ENCODE peak calls at places on chromosomes 7 and 10, in seven cellular contexts. One of them, this sample, is unnamed.

GRCh38 chr7:95549818-95550529 is 46.3 kb downstream of the PDK4 start:
- DNase-seq in HCT116: peak
- DNase-seq in K562: peak
- DNase-seq in GM12878: no peak
- DNase-seq in HepG2: no peak
- DNase-seq in H1: no peak
- DNase-seq in SK-N-SH: no peak
- DNase-seq in this sample: peak

GRCh38 chr7:143512488-143513340 is 35.0 kb downstream of the TAS2R41 start:
- DNase-seq in HCT116: no peak
- DNase-seq in K562: no peak
- DNase-seq in GM12878: no peak
- DNase-seq in HepG2: no peak
- DNase-seq in H1: no peak
- DNase-seq in SK-N-SH: no peak
- DNase-seq in this sample: no peak

GRCh38 chr10:131920693-131921092 is 19.9 kb downstream of the PPP2R2D start:
- DNase-seq in HCT116: no peak
- DNase-seq in K562: no peak
- DNase-seq in GM12878: no peak
- DNase-seq in HepG2: no peak
- DNase-seq in H1: no peak
- DNase-seq in SK-N-SH: no peak
- DNase-seq in this sample: no peak

GRCh38 chr7:40232242-40232929 is 97.6 kb downstream of the SUGCT start:
- DNase-seq in HCT116: peak
- DNase-seq in K562: peak
- DNase-seq in GM12878: no peak
- DNase-seq in HepG2: peak
- DNase-seq in H1: no peak
- DNase-seq in SK-N-SH: peak
- DNase-seq in this sample: peak

GRCh38 chr7:24965831-24966708 is 13.9 kb downstream of the OSBPL3 start:
- DNase-seq in HCT116: no peak
- DNase-seq in K562: peak
- DNase-seq in GM12878: peak
- DNase-seq in HepG2: no peak
- DNase-seq in H1: no peak
- DNase-seq in SK-N-SH: no peak
- DNase-seq in this sample: peak

GRCh38 chr7:27910341-27910740 is 170.4 kb downstream of the TAX1BP1 start:
- DNase-seq in HCT116: no peak
- DNase-seq in K562: no peak
- DNase-seq in GM12878: no peak
- DNase-seq in HepG2: no peak
- DNase-seq in H1: peak
- DNase-seq in SK-N-SH: no peak
- DNase-seq in this sample: peak

GRCh38 chr7:156071612-156072011 is 259.3 kb upstream of the SHH start:
- DNase-seq in HCT116: no peak
- DNase-seq in K562: no peak
- DNase-seq in GM12878: no peak
- DNase-seq in HepG2: no peak
- DNase-seq in H1: no peak
- DNase-seq in SK-N-SH: no peak
- DNase-seq in this sample: no peak

GRCh38 chr10:124882313-124882712 is 59.6 kb upstream of the ZRANB1 start:
- DNase-seq in HCT116: no peak
- DNase-seq in K562: no peak
- DNase-seq in GM12878: no peak
- DNase-seq in HepG2: no peak
- DNase-seq in H1: no peak
- DNase-seq in SK-N-SH: no peak
- DNase-seq in this sample: no peak

GRCh38 chr10:21497177-21497807 is 28.2 kb downstream of the SKIDA1 start:
- DNase-seq in HCT116: peak
- DNase-seq in K562: peak
- DNase-seq in GM12878: no peak
- DNase-seq in HepG2: peak
- DNase-seq in H1: no peak
- DNase-seq in SK-N-SH: peak
- DNase-seq in this sample: peak

GRCh38 chr7:22137466-22137865 is 191.8 kb upstream of the CDCA7L start:
- DNase-seq in HCT116: no peak
- DNase-seq in K562: no peak
- DNase-seq in GM12878: no peak
- DNase-seq in HepG2: no peak
- DNase-seq in H1: no peak
- DNase-seq in SK-N-SH: no peak
- DNase-seq in this sample: no peak

GRCh38 chr7:135648235-135648634 is 14.1 kb upstream of the STMP1 start:
- DNase-seq in HCT116: no peak
- DNase-seq in K562: no peak
- DNase-seq in GM12878: no peak
- DNase-seq in HepG2: no peak
- DNase-seq in H1: no peak
- DNase-seq in SK-N-SH: no peak
- DNase-seq in this sample: no peak

GRCh38 chr10:114367041-114367675 is 37.1 kb downstream of the AFAP1L2 start:
- DNase-seq in HCT116: no peak
- DNase-seq in K562: no peak
- DNase-seq in GM12878: no peak
- DNase-seq in HepG2: no peak
- DNase-seq in H1: no peak
- DNase-seq in SK-N-SH: no peak
- DNase-seq in this sample: no peak

GRCh38 chr10:12915637-12916168 is 85.8 kb downstream of the CCDC3 start:
- DNase-seq in HCT116: no peak
- DNase-seq in K562: no peak
- DNase-seq in GM12878: no peak
- DNase-seq in HepG2: no peak
- DNase-seq in H1: no peak
- DNase-seq in SK-N-SH: no peak
- DNase-seq in this sample: no peak

GRCh38 chr7:57205000-57205399 is 72.8 kb upstream of the ZNF479 start:
- DNase-seq in HCT116: no peak
- DNase-seq in K562: no peak
- DNase-seq in GM12878: no peak
- DNase-seq in HepG2: no peak
- DNase-seq in H1: no peak
- DNase-seq in SK-N-SH: no peak
- DNase-seq in this sample: no peak

GRCh38 chr10:13346280-13346819 is 1.7 kb downstream of the SEPHS1 start:
- DNase-seq in HCT116: no peak
- DNase-seq in K562: peak
- DNase-seq in GM12878: no peak
- DNase-seq in HepG2: no peak
- DNase-seq in H1: no peak
- DNase-seq in SK-N-SH: no peak
- DNase-seq in this sample: peak

GRCh38 chr10:63467833-63468232 is 2.1 kb upstream of the JMJD1C start:
- DNase-seq in HCT116: no peak
- DNase-seq in K562: no peak
- DNase-seq in GM12878: no peak
- DNase-seq in HepG2: no peak
- DNase-seq in H1: no peak
- DNase-seq in SK-N-SH: peak
- DNase-seq in this sample: no peak

GRCh38 chr10:6239213-6239991 is 36.7 kb downstream of the PFKFB3 start:
- DNase-seq in HCT116: peak
- DNase-seq in K562: peak
- DNase-seq in GM12878: peak
- DNase-seq in HepG2: peak
- DNase-seq in H1: no peak
- DNase-seq in SK-N-SH: peak
- DNase-seq in this sample: no peak

GRCh38 chr7:40299097-40299496 is 164.3 kb downstream of the SUGCT start:
- DNase-seq in HCT116: no peak
- DNase-seq in K562: no peak
- DNase-seq in GM12878: no peak
- DNase-seq in HepG2: no peak
- DNase-seq in H1: peak
- DNase-seq in SK-N-SH: no peak
- DNase-seq in this sample: no peak

GRCh38 chr7:44222776-44223261 is 22.0 kb downstream of the YKT6 start:
- DNase-seq in HCT116: no peak
- DNase-seq in K562: no peak
- DNase-seq in GM12878: no peak
- DNase-seq in HepG2: no peak
- DNase-seq in H1: no peak
- DNase-seq in SK-N-SH: no peak
- DNase-seq in this sample: no peak

GRCh38 chr10:103295391-103296044 is 18.6 kb downstream of the INA start:
- DNase-seq in HCT116: no peak
- DNase-seq in K562: no peak
- DNase-seq in GM12878: no peak
- DNase-seq in HepG2: no peak
- DNase-seq in H1: no peak
- DNase-seq in SK-N-SH: no peak
- DNase-seq in this sample: no peak

GRCh38 chr10:31242902-31243301 is 76.1 kb upstream of the ZEB1 start:
- DNase-seq in HCT116: peak
- DNase-seq in K562: peak
- DNase-seq in GM12878: peak
- DNase-seq in HepG2: peak
- DNase-seq in H1: peak
- DNase-seq in SK-N-SH: peak
- DNase-seq in this sample: no peak

GRCh38 chr7:16915405-16915804 is 33.6 kb upstream of the AGR3 start:
- DNase-seq in HCT116: peak
- DNase-seq in K562: no peak
- DNase-seq in GM12878: no peak
- DNase-seq in HepG2: no peak
- DNase-seq in H1: no peak
- DNase-seq in SK-N-SH: no peak
- DNase-seq in this sample: peak

GRCh38 chr7:18356195-18356645 is 139.3 kb upstream of the HDAC9 start:
- DNase-seq in HCT116: peak
- DNase-seq in K562: peak
- DNase-seq in GM12878: no peak
- DNase-seq in HepG2: peak
- DNase-seq in H1: no peak
- DNase-seq in SK-N-SH: peak
- DNase-seq in this sample: peak

GRCh38 chr10:61941202-61941651 is 39.7 kb downstream of the ARID5B start:
- DNase-seq in HCT116: no peak
- DNase-seq in K562: no peak
- DNase-seq in GM12878: no peak
- DNase-seq in HepG2: no peak
- DNase-seq in H1: no peak
- DNase-seq in SK-N-SH: no peak
- DNase-seq in this sample: no peak

GRCh38 chr7:132149801-132150310 is 426.4 kb downstream of the PLXNA4 start:
- DNase-seq in HCT116: no peak
- DNase-seq in K562: no peak
- DNase-seq in GM12878: no peak
- DNase-seq in HepG2: no peak
- DNase-seq in H1: no peak
- DNase-seq in SK-N-SH: no peak
- DNase-seq in this sample: no peak

GRCh38 chr7:151087247-151088018 is 1.2 kb downstream of the AGAP3 start:
- DNase-seq in HCT116: no peak
- DNase-seq in K562: peak
- DNase-seq in GM12878: no peak
- DNase-seq in HepG2: peak
- DNase-seq in H1: no peak
- DNase-seq in SK-N-SH: peak
- DNase-seq in this sample: peak

GRCh38 chr10:119174109-119174508 is 4.5 kb downstream of the PRDX3 start:
- DNase-seq in HCT116: no peak
- DNase-seq in K562: no peak
- DNase-seq in GM12878: no peak
- DNase-seq in HepG2: no peak
- DNase-seq in H1: no peak
- DNase-seq in SK-N-SH: no peak
- DNase-seq in this sample: no peak

GRCh38 chr10:119177708-119178370 is 773 bp downstream of the PRDX3 start:
- DNase-seq in HCT116: no peak
- DNase-seq in K562: peak
- DNase-seq in GM12878: no peak
- DNase-seq in HepG2: peak
- DNase-seq in H1: no peak
- DNase-seq in SK-N-SH: no peak
- DNase-seq in this sample: no peak

GRCh38 chr10:119178371-119179119 is at the start of gene PRDX3:
- DNase-seq in HCT116: peak
- DNase-seq in K562: peak
- DNase-seq in GM12878: peak
- DNase-seq in HepG2: peak
- DNase-seq in H1: peak
- DNase-seq in SK-N-SH: peak
- DNase-seq in this sample: peak

DNA sequence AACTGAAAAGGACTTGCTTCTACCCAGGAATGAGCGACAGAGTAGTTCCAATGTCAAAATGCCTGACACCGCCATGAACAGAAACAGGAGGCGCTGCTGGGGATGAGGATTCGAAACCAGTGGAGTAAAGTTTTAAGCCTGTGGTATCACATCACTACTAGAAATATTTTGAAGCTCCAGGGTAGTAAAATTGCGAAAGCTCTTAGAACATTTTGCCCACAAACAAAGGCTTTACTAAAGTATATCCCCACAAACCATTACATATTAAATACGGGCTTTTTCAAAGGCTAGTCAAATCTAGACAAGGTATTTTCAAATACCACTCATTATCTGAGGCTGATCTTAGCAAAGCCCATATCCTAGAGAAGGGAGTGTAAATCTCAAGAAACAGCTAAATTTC is 2.4 kb downstream of the PRDX3 start:
- DNase-seq in HCT116: no peak
- DNase-seq in K562: no peak
- DNase-seq in GM12878: no peak
- DNase-seq in HepG2: no peak
- DNase-seq in H1: no peak
- DNase-seq in SK-N-SH: no peak
- DNase-seq in this sample: no peak
- TF ChIP-seq JUND in HCT116: no peak
- TF ChIP-seq JUND in K562: no peak
- TF ChIP-seq JUND in GM12878: no peak
- TF ChIP-seq JUND in HepG2: no peak
- TF ChIP-seq JUND in H1: no peak
- TF ChIP-seq JUND in SK-N-SH: no peak
- TF ChIP-seq JUND in this sample: no peak

GRCh38 chr10:130461631-130462030 is 325.4 kb downstream of the GLRX3 start:
- DNase-seq in HCT116: no peak
- DNase-seq in K562: no peak
- DNase-seq in GM12878: no peak
- DNase-seq in HepG2: no peak
- DNase-seq in H1: no peak
- DNase-seq in SK-N-SH: no peak
- DNase-seq in this sample: no peak
- TF ChIP-seq JUND in HCT116: no peak
- TF ChIP-seq JUND in K562: no peak
- TF ChIP-seq JUND in GM12878: no peak
- TF ChIP-seq JUND in HepG2: no peak
- TF ChIP-seq JUND in H1: no peak
- TF ChIP-seq JUND in SK-N-SH: no peak
- TF ChIP-seq JUND in this sample: no peak

GRCh38 chr10:102208311-102209035 is 17.6 kb upstream of the ELOVL3 start:
- DNase-seq in HCT116: no peak
- DNase-seq in K562: no peak
- DNase-seq in GM12878: no peak
- DNase-seq in HepG2: no peak
- DNase-seq in H1: no peak
- DNase-seq in SK-N-SH: peak
- DNase-seq in this sample: peak
- TF ChIP-seq JUND in HCT116: no peak
- TF ChIP-seq JUND in K562: no peak
- TF ChIP-seq JUND in GM12878: no peak
- TF ChIP-seq JUND in HepG2: no peak
- TF ChIP-seq JUND in H1: no peak
- TF ChIP-seq JUND in SK-N-SH: no peak
- TF ChIP-seq JUND in this sample: no peak

GRCh38 chr10:3702569-3702968 is 82.4 kb downstream of the KLF6 start:
- DNase-seq in HCT116: no peak
- DNase-seq in K562: no peak
- DNase-seq in GM12878: no peak
- DNase-seq in HepG2: peak
- DNase-seq in H1: no peak
- DNase-seq in SK-N-SH: no peak
- DNase-seq in this sample: peak
- TF ChIP-seq JUND in HCT116: no peak
- TF ChIP-seq JUND in K562: no peak
- TF ChIP-seq JUND in GM12878: no peak
- TF ChIP-seq JUND in HepG2: no peak
- TF ChIP-seq JUND in H1: no peak
- TF ChIP-seq JUND in SK-N-SH: no peak
- TF ChIP-seq JUND in this sample: no peak

This sample was measured in T47D.